ENCODE peak calls at places on chromosomes 5 and 9, in seven cellular contexts. Y, C, Q, B, Z, E and T are unnamed samples.

GRCh38 chr5:17021363-17021932 is 85.4 kb upstream of the MYO10 start:
- DNase-seq in Y (no peak), C (no peak), Q (no peak), B (no peak), Z (no peak), E (no peak), T (no peak)

GRCh38 chr9:88947581-88948573 is 43.4 kb upstream of the S1PR3 start:
- DNase-seq in Y (no peak), C (no peak), Q (no peak), B (no peak), Z (no peak), E (peak), T (no peak)

GRCh38 chr5:175847503-175847902 is 23.9 kb upstream of the CPLX2 start:
- DNase-seq in Y (no peak), C (peak), Q (no peak), B (no peak), Z (no peak), E (no peak), T (peak)

GRCh38 chr5:147442134-147442726 is 67.6 kb downstream of the DPYSL3 start:
- DNase-seq in Y (no peak), C (no peak), Q (no peak), B (no peak), Z (no peak), E (peak), T (no peak)

GRCh38 chr5:27328480-27328879 is 290.1 kb upstream of the CDH9 start:
- DNase-seq in Y (no peak), C (no peak), Q (no peak), B (no peak), Z (no peak), E (peak), T (no peak)

GRCh38 chr9:125106285-125106893 is 36.9 kb downstream of the SCAI start:
- DNase-seq in Y (no peak), C (no peak), Q (no peak), B (no peak), Z (no peak), E (peak), T (no peak)

GRCh38 chr5:109411627-109412026 is 1.9 kb upstream of the PJA2 start:
- DNase-seq in Y (no peak), C (no peak), Q (peak), B (no peak), Z (no peak), E (peak), T (no peak)

GRCh38 chr9:99024959-99025358 is 80.0 kb upstream of the TGFBR1 start:
- DNase-seq in Y (no peak), C (no peak), Q (no peak), B (no peak), Z (no peak), E (peak), T (no peak)

GRCh38 chr9:133995012-133995896 is 3.1 kb upstream of the VAV2 start:
- DNase-seq in Y (no peak), C (no peak), Q (no peak), B (peak), Z (no peak), E (no peak), T (no peak)

GRCh38 chr5:84218546-84218945 is 166.1 kb downstream of the EDIL3 start:
- DNase-seq in Y (no peak), C (no peak), Q (no peak), B (no peak), Z (no peak), E (no peak), T (no peak)

GRCh38 chr5:58381566-58381965 is 78.3 kb downstream of the PLK2 start:
- DNase-seq in Y (no peak), C (no peak), Q (no peak), B (no peak), Z (no peak), E (no peak), T (no peak)

GRCh38 chr5:14109041-14109747 is 33.9 kb upstream of the TRIO start:
- DNase-seq in Y (no peak), C (no peak), Q (no peak), B (no peak), Z (no peak), E (peak), T (peak)

GRCh38 chr5:157870837-157871834 is 12.2 kb upstream of the CLINT1 start:
- DNase-seq in Y (no peak), C (no peak), Q (no peak), B (no peak), Z (no peak), E (peak), T (no peak)

GRCh38 chr9:130478152-130478551 is 33.4 kb downstream of the ASS1 start:
- DNase-seq in Y (no peak), C (no peak), Q (no peak), B (no peak), Z (no peak), E (no peak), T (no peak)

GRCh38 chr5:171426266-171426665 is 6.8 kb downstream of the FGF18 start:
- DNase-seq in Y (no peak), C (no peak), Q (no peak), B (peak), Z (peak), E (no peak), T (no peak)

GRCh38 chr9:77132991-77133390 is 44.3 kb upstream of the VPS13A start:
- DNase-seq in Y (no peak), C (no peak), Q (no peak), B (no peak), Z (no peak), E (no peak), T (no peak)

GRCh38 chr5:71887680-71888079 is 168.6 kb downstream of the CARTPT start:
- DNase-seq in Y (no peak), C (no peak), Q (peak), B (no peak), Z (no peak), E (peak), T (peak)

GRCh38 chr5:82058710-82059109 is 86.9 kb downstream of the ATG10 start:
- DNase-seq in Y (no peak), C (no peak), Q (no peak), B (no peak), Z (no peak), E (peak), T (no peak)

GRCh38 chr9:122218885-122219855 is 9.6 kb downstream of the LHX6 start:
- DNase-seq in Y (no peak), C (peak), Q (no peak), B (no peak), Z (no peak), E (peak), T (peak)

GRCh38 chr5:76622076-76622475 is 1.1 kb downstream of the F2RL2 start:
- DNase-seq in Y (no peak), C (no peak), Q (no peak), B (no peak), Z (no peak), E (no peak), T (no peak)

GRCh38 chr9:29701536-29701935 is 2128.3 kb upstream of the C9orf72 start:
- DNase-seq in Y (no peak), C (no peak), Q (no peak), B (no peak), Z (no peak), E (peak), T (no peak)

GRCh38 chr9:130030821-130031481 is 12.0 kb downstream of the FNBP1 start:
- DNase-seq in Y (no peak), C (no peak), Q (no peak), B (no peak), Z (no peak), E (no peak), T (no peak)

GRCh38 chr5:87541668-87542067 is 128.9 kb upstream of the CCNH start:
- DNase-seq in Y (no peak), C (no peak), Q (no peak), B (no peak), Z (no peak), E (no peak), T (no peak)

GRCh38 chr5:154077692-154078091 is 38.9 kb downstream of the MFAP3 start:
- DNase-seq in Y (no peak), C (no peak), Q (no peak), B (no peak), Z (no peak), E (peak), T (no peak)

GRCh38 chr5:179265529-179266290 is 79.6 kb downstream of the ADAMTS2 start:
- DNase-seq in Y (peak), C (no peak), Q (no peak), B (peak), Z (peak), E (peak), T (no peak)

GRCh38 chr9:6759114-6759977 is 1.6 kb downstream of the KDM4C start:
- DNase-seq in Y (no peak), C (no peak), Q (peak), B (no peak), Z (no peak), E (peak), T (peak)

GRCh38 chr9:137293482-137294090 is 8.5 kb downstream of the NRARP start:
- DNase-seq in Y (no peak), C (no peak), Q (no peak), B (peak), Z (no peak), E (no peak), T (no peak)

GRCh38 chr9:100368672-100369071 is 15.9 kb upstream of the TEX10 start:
- DNase-seq in Y (no peak), C (no peak), Q (no peak), B (no peak), Z (no peak), E (no peak), T (no peak)

DNA sequence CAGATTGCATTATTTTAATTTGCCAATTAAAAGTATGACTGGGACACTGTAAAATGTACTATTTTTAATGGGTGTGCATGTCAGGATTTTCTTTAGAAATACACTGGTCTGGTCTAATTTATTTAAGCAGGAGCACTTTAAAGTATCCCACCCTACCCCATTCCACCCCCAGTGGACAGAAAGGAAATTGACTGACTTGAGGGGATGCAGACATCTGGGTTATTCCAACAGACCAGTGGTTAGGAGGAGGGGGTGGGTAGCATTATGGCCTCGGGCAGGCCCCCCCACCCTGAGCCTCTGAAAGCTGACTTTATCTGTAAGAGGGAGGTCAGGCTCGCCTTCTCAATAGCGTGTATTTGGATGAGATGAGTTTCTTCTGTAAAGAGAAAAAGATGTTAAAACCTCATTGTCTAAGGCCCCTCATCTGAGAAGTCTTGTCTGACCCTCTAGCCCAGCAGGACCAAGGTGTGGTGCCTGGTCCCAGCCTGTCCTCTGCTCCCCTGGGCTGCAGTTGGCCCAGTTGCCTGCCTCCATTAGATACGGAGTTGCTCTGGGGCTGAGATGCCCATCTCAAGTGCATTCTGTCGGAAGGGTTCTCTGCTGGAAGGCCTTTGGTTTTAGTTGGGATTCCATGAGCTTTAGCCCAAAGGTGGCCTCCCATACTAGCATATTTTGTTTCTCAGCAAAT is 4.4 kb downstream of the HNRNPAB start:
- DNase-seq in Y (no peak), C (no peak), Q (no peak), B (no peak), Z (no peak), E (no peak), T (no peak)
- TF ChIP-seq CTCF in Y (no peak), C (no peak), Q (peak), B (peak), Z (no peak), E (peak), T (no peak)

DNA sequence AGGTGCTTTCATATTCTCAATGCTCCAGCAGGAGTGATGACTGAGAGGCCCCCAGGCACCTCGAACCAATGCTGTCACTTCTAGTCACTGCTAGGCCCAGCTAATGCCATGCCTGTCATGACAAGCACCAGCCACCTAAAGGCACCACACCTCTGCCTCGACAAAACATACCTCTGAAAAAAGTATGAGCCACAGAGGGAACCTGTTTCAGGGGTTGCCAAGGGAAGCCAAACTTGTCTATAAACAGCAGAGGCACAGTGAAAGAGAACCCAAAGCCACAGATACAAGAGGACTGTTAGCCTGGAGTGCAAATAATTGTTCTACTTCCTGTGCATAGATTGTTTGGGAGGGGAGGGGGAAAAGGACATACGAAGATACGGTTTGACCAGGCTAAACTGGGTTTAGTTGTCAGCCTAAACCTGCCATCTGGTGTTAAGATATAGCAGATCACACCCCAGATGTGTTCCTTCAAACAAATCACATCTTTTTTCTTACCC is 45.9 kb downstream of the BNC2 start:
- DNase-seq in Y (no peak), C (no peak), Q (peak), B (no peak), Z (no peak), E (peak), T (no peak)
- TF ChIP-seq CTCF in Y (no peak), C (no peak), Q (no peak), B (no peak), Z (no peak), E (peak), T (no peak)

GRCh38 chr5:62771331-62771730 is 192.7 kb downstream of the LRRC70 start:
- DNase-seq in Y (no peak), C (no peak), Q (no peak), B (no peak), Z (no peak), E (no peak), T (no peak)

GRCh38 chr5:62773460-62773859 is 194.8 kb downstream of the LRRC70 start:
- DNase-seq in Y (no peak), C (no peak), Q (no peak), B (no peak), Z (no peak), E (no peak), T (no peak)

GRCh38 chr5:62762503-62762902 is 183.9 kb downstream of the LRRC70 start:
- DNase-seq in Y (no peak), C (no peak), Q (no peak), B (no peak), Z (no peak), E (no peak), T (no peak)

GRCh38 chr5:62767650-62768049 is 189.0 kb downstream of the LRRC70 start:
- DNase-seq in Y (no peak), C (no peak), Q (no peak), B (no peak), Z (no peak), E (no peak), T (no peak)
- TF ChIP-seq CTCF in Y (no peak), C (no peak), Q (no peak), B (no peak), Z (no peak), E (no peak), T (no peak)

DNA sequence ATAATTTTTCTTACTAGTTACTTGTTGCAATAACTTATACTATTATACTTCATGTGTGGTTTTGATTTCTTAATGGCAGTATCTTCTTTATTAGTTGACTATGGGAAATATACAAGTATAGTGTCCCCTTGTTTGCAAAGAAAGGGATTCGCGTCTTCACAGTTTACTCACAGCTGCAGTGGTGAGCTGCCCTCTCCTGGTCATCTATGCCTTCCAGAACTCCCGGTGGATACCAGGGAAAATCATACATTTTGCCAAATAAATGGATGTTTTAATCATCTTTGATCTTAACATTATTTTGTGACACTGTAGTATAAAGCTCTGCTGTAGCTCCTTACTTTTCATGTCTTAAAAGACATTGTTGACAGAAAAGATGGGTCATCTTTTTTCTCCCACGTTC is 142.0 kb downstream of the ZCCHC7 start:
- DNase-seq in Y (no peak), C (peak), Q (no peak), B (no peak), Z (no peak), E (peak), T (no peak)
- TF ChIP-seq CTCF in Y (no peak), C (no peak), Q (peak), B (peak), Z (no peak), E (peak), T (peak)

DNA sequence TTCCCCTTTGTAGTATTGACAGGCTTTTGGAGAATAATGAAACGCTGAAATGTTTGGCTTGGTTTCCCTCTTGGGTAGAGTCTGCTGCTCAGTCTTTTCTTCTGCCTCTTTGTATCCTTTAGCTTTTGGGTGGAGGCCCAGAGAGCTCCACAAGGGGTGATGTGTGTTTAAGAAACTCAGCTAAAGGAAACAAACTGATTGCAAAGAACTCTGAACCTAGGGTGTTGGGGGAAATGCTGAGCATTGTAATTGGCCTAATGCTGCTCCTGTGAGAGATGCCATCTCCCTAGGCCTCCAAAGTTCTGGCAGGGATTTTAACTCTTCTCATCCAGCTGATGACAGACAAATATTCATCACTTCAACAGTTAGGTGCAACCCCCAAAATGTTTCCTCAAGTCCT is 30.7 kb upstream of the ZSWIM6 start:
- DNase-seq in Y (no peak), C (no peak), Q (no peak), B (no peak), Z (no peak), E (peak), T (no peak)
- TF ChIP-seq CTCF in Y (no peak), C (no peak), Q (no peak), B (no peak), Z (no peak), E (peak), T (no peak)

GRCh38 chr9:35051069-35051967 is 21.1 kb downstream of the VCP start:
- DNase-seq in Y (no peak), C (peak), Q (peak), B (no peak), Z (peak), E (peak), T (peak)
- TF ChIP-seq CTCF in Y (peak), C (peak), Q (peak), B (peak), Z (peak), E (peak), T (peak)

DNA sequence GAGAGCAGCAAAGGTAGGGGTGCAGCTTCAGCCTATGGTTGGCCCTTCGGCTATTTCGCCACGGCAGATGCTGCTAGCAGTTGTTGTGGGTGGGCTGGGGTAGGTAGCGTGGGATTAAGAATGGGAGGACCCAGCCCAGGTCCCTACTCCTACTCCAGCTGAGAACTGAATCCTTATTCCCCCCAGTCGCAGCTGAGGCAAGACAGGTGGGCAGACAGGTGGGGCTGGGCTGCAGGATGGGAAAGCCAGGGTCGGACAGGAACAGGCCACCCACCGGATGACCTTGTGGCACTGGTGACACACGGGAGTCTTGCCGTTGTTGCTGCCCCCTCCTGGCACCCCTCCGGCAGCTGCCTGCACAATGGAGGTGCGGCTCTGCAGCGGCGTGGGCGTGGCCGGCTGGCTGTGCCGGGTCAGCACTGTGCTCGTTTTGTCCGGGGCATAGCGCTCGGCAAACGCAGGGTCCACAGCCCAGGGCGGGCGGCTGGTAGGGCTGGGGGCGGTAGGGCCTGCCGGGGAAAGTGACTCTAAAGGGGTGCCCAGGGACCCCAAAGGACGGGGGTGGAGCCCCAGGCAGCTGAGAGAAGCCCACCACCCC is 8.2 kb downstream of the PDLIM7 start:
- DNase-seq in Y (no peak), C (no peak), Q (peak), B (peak), Z (no peak), E (no peak), T (no peak)
- TF ChIP-seq CTCF in Y (no peak), C (no peak), Q (peak), B (peak), Z (no peak), E (no peak), T (no peak)

DNA sequence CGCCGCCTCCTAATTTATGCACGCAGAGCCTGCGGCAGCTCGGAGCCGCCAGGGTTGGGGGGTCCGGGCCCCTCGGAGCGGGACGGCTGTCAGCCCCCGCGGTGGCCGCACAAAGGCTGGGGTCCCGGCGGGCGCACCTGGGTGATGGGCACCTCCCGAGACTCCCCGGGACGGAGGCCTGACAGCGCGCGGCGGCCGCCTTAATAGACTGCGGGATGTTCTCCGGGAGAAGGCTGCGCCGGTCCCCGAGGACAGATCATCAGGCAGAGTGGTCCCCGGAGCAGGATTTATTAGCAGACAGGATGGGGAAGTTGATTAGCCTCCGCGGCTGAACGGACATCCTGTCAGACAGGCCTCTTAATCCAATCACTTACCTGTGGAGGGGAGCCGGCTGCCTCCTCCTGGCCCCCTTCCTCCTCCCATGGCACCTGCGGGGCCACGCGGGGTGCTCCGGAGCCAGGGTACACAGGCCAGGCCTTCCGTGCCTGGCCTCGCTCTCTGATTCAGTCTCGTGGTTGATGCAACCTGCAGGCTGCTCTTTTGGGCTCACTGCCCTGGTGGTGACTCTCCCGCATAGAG is 166.9 kb downstream of the MELK start:
- DNase-seq in Y (no peak), C (no peak), Q (no peak), B (no peak), Z (no peak), E (no peak), T (no peak)
- TF ChIP-seq CTCF in Y (no peak), C (no peak), Q (no peak), B (no peak), Z (no peak), E (no peak), T (no peak)